ENCODE peak calls at places on chromosomes 7 and 10, in seven cellular contexts. P, Z, N, G, F, K and X are unnamed samples.

GRCh38 chr7:56081626-56082340 is 11.0 kb downstream of the PHKG1 start:
- DNase-seq in P (no peak), Z (no peak), N (no peak), G (no peak), F (no peak), K (no peak), X (no peak)

GRCh38 chr10:69497611-69498390 is 46.5 kb downstream of the TSPAN15 start:
- DNase-seq in P (no peak), Z (no peak), N (no peak), G (no peak), F (peak), K (no peak), X (no peak)

GRCh38 chr7:12066561-12066960 is 144.5 kb upstream of the TMEM106B start:
- DNase-seq in P (peak), Z (no peak), N (no peak), G (no peak), F (no peak), K (no peak), X (no peak)

GRCh38 chr7:41239596-41239995 is 463.3 kb downstream of the INHBA start:
- DNase-seq in P (no peak), Z (no peak), N (no peak), G (no peak), F (no peak), K (no peak), X (no peak)

GRCh38 chr7:102834466-102834865 is 78.3 kb upstream of the LRRC17 start:
- DNase-seq in P (no peak), Z (no peak), N (no peak), G (no peak), F (no peak), K (no peak), X (no peak)

GRCh38 chr7:42946616-42946928 is 14.4 kb downstream of the MRPL32 start:
- DNase-seq in P (no peak), Z (no peak), N (no peak), G (no peak), F (no peak), K (no peak), X (no peak)

GRCh38 chr10:122021421-122021820 is 32.5 kb downstream of the TACC2 start:
- DNase-seq in P (no peak), Z (no peak), N (no peak), G (no peak), F (no peak), K (peak), X (no peak)

GRCh38 chr10:4240641-4241197 is 455.7 kb upstream of the KLF6 start:
- DNase-seq in P (no peak), Z (no peak), N (no peak), G (peak), F (no peak), K (peak), X (no peak)

GRCh38 chr10:28842321-28842720 is 165.0 kb downstream of the BAMBI start:
- DNase-seq in P (no peak), Z (no peak), N (no peak), G (peak), F (no peak), K (peak), X (no peak)

GRCh38 chr10:123274513-123275182 is 120.4 kb downstream of the BUB3 start:
- DNase-seq in P (peak), Z (no peak), N (no peak), G (no peak), F (no peak), K (no peak), X (no peak)

GRCh38 chr10:28711079-28711478 is 33.8 kb downstream of the BAMBI start:
- DNase-seq in P (no peak), Z (no peak), N (no peak), G (no peak), F (no peak), K (no peak), X (no peak)

GRCh38 chr7:23383225-23383624 is 84.1 kb downstream of the MALSU1 start:
- DNase-seq in P (no peak), Z (no peak), N (no peak), G (peak), F (no peak), K (peak), X (peak)

GRCh38 chr7:70893422-70893821 is 238.5 kb upstream of the GALNT17 start:
- DNase-seq in P (no peak), Z (no peak), N (no peak), G (no peak), F (no peak), K (no peak), X (no peak)

GRCh38 chr7:28258240-28258639 is 77.6 kb upstream of the JAZF1 start:
- DNase-seq in P (no peak), Z (no peak), N (no peak), G (no peak), F (no peak), K (no peak), X (no peak)

GRCh38 chr7:77519672-77520071 is 17.4 kb upstream of the PTPN12 start:
- DNase-seq in P (no peak), Z (no peak), N (no peak), G (no peak), F (no peak), K (no peak), X (no peak)

GRCh38 chr7:25303380-25304321 is 75.4 kb upstream of the NPVF start:
- DNase-seq in P (peak), Z (no peak), N (peak), G (no peak), F (no peak), K (peak), X (no peak)

GRCh38 chr10:68192113-68192512 is 39.8 kb downstream of the ATOH7 start:
- DNase-seq in P (no peak), Z (no peak), N (no peak), G (no peak), F (no peak), K (no peak), X (no peak)

GRCh38 chr7:143882020-143882610 is 19.9 kb downstream of the TCAF1 start:
- DNase-seq in P (peak), Z (peak), N (no peak), G (peak), F (no peak), K (peak), X (no peak)

GRCh38 chr10:43137701-43137970 is 609 bp upstream of the CSGALNACT2 start:
- DNase-seq in P (peak), Z (no peak), N (peak), G (peak), F (peak), K (peak), X (no peak)

GRCh38 chr7:112150823-112151641 is 55.2 kb downstream of the DOCK4 start:
- DNase-seq in P (no peak), Z (no peak), N (no peak), G (no peak), F (no peak), K (peak), X (no peak)

GRCh38 chr10:87734987-87735827 is 75.5 kb downstream of the PAPSS2 start:
- DNase-seq in P (peak), Z (no peak), N (peak), G (peak), F (no peak), K (peak), X (peak)

GRCh38 chr10:62071846-62072281 is 170.4 kb downstream of the ARID5B start:
- DNase-seq in P (no peak), Z (no peak), N (no peak), G (no peak), F (no peak), K (peak), X (no peak)

GRCh38 chr7:35721288-35721687 is 26.4 kb upstream of the HERPUD2 start:
- DNase-seq in P (no peak), Z (no peak), N (no peak), G (no peak), F (no peak), K (no peak), X (no peak)

GRCh38 chr10:24912214-24912613 is 40.2 kb downstream of the PRTFDC1 start:
- DNase-seq in P (no peak), Z (no peak), N (no peak), G (peak), F (no peak), K (no peak), X (no peak)

GRCh38 chr7:159049266-159050025 is 95.2 kb downstream of the VIPR2 start:
- DNase-seq in P (no peak), Z (no peak), N (peak), G (no peak), F (peak), K (no peak), X (no peak)

GRCh38 chr10:74051729-74052342 is 53.9 kb downstream of the VCL start:
- DNase-seq in P (peak), Z (no peak), N (peak), G (no peak), F (no peak), K (no peak), X (no peak)

GRCh38 chr10:113093188-113094113 is 143.4 kb downstream of the TCF7L2 start:
- DNase-seq in P (no peak), Z (no peak), N (peak), G (no peak), F (no peak), K (peak), X (no peak)

GRCh38 chr10:71837085-71837827 is 13.8 kb downstream of the PSAP start:
- DNase-seq in P (peak), Z (no peak), N (peak), G (no peak), F (no peak), K (no peak), X (peak)

GRCh38 chr7:55050286-55050685 is 31.5 kb downstream of the EGFR start:
- DNase-seq in P (no peak), Z (no peak), N (peak), G (no peak), F (no peak), K (no peak), X (no peak)

DNA sequence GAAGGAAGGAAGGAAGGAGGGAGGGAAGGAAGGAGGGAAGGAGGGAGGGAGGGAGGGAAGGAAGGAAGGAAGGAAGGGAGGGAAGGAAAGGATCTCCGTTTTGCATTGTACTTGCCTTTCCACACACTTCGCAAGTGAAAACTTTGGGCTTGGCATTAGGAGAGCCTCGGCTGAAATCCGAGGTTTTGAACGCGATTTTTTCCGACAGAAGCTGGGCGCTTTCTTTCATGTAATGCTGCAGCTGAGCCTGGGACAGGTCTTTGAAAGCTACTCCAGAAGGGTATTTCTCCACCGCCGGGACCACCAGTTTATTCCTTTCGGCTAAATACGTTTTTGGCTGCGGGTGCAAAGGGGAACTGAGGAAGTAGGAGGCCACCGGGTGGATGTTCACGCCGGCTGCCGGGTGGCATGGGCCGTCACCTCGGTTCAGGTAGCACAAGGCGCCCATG is 1.0 kb downstream of the FEZF1 start:
- DNase-seq in P (peak), Z (no peak), N (no peak), G (no peak), F (no peak), K (no peak), X (no peak)
- H3K4me3 ChIP-seq in P (peak), Z (no peak), N (no peak), G (no peak), F (no peak), K (no peak), X (no peak)

GRCh38 chr7:117019786-117020604 is 66.7 kb downstream of the ST7 start:
- DNase-seq in P (peak), Z (no peak), N (no peak), G (peak), F (peak), K (peak), X (no peak)
- H3K4me3 ChIP-seq in P (no peak), Z (no peak), N (no peak), G (peak), F (peak), K (peak), X (no peak)

GRCh38 chr7:1539346-1540321 is 9.1 kb downstream of the MAFK start:
- DNase-seq in P (no peak), Z (peak), N (no peak), G (peak), F (peak), K (peak), X (no peak)

GRCh38 chr7:1537631-1538412 is 7.3 kb downstream of the MAFK start:
- DNase-seq in P (peak), Z (peak), N (no peak), G (peak), F (peak), K (peak), X (no peak)

GRCh38 chr7:1540391-1541271 is 10.1 kb downstream of the MAFK start:
- DNase-seq in P (peak), Z (peak), N (no peak), G (no peak), F (peak), K (no peak), X (no peak)

GRCh38 chr7:1536768-1537630 is 6.5 kb downstream of the MAFK start:
- DNase-seq in P (peak), Z (peak), N (no peak), G (peak), F (peak), K (peak), X (no peak)

GRCh38 chr7:1538544-1539345 is 8.2 kb downstream of the MAFK start:
- DNase-seq in P (no peak), Z (peak), N (no peak), G (no peak), F (no peak), K (no peak), X (no peak)
- H3K4me3 ChIP-seq in P (no peak), Z (no peak), N (no peak), G (peak), F (peak), K (peak), X (no peak)

GRCh38 chr7:150560486-150560885 is 6.7 kb upstream of the GIMAP4 start:
- DNase-seq in P (peak), Z (no peak), N (no peak), G (no peak), F (no peak), K (no peak), X (no peak)
- H3K4me3 ChIP-seq in P (no peak), Z (peak), N (no peak), G (no peak), F (no peak), K (no peak), X (no peak)

DNA sequence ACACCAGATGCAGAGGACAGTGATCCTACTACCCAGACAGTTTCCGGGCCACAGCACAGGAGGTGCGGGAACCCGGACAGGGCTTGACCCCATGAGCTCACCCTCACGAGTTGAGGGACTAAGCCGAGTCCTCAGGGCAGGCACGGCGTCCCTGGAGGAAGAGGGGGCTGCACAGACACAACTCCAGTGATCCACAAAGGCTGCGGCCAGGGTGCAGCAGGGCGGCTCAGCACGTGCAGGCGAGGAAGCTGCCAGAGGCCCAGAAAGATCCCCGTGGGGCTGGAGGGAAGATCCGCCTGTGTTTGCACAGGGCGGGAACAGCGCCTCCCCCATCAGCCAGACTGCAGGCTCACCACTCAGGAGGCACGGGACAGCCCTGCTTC is 45.9 kb upstream of the TMEM72 start:
- DNase-seq in P (peak), Z (no peak), N (no peak), G (no peak), F (no peak), K (no peak), X (no peak)
- H3K4me3 ChIP-seq in P (no peak), Z (no peak), N (no peak), G (no peak), F (peak), K (no peak), X (no peak)

DNA sequence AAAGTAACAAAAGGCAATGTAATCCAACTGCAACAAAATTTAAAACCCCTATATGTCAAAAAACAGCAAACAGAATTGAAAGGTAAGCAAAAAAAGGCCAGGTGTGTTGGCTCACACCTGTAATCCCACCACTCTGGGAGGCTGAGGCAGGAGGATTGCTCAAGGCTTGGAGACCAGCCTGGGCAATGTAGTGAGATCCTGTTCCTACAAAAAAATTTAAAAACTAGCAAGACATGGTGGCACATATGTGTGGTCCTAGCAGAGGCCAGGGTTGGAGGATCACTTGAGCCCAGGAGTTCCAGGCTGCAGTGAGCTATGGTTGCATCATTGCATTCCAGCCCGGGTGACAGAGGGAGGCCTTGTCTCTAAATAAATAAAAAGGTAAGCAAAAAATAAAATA is 212.1 kb upstream of the KLF14 start:
- DNase-seq in P (no peak), Z (no peak), N (no peak), G (no peak), F (no peak), K (no peak), X (no peak)
- H3K4me3 ChIP-seq in P (no peak), Z (no peak), N (peak), G (no peak), F (no peak), K (no peak), X (no peak)

DNA sequence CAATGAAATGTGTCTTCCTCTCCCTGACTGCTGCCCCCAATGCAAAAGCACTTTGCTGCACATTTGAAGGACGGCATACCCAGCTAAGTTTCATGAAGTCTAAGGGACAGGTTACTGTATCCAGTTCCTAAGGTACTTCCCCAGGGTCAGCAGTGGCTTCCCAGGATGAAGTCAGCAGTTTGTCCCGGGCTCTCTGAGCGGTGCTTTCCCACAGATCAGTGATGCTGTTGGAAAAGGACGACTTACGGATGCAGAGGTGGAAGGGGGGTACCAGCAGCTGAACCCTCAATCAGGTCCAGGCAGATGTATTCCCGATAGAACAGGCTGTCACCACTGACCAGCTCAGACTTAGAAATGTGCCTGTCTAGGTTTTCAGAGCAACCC is 303.5 kb downstream of the PRPF18 start:
- DNase-seq in P (no peak), Z (no peak), N (no peak), G (peak), F (no peak), K (peak), X (no peak)
- H3K4me3 ChIP-seq in P (peak), Z (no peak), N (peak), G (peak), F (peak), K (peak), X (no peak)